ENCODE peak calls at places on chromosome 10, in four cellular contexts. One of them, this sample, is unnamed.

GRCh38 chr10:124912487-124912886 is 29.4 kb upstream of the ZRANB1 start:
- DNase-seq in activated CD8-positive, alpha-beta T cell treated with anti-CD3 and anti-CD28 coated beads for 36 hours: no peak
- DNase-seq in NCI-H460: no peak
- DNase-seq in naive B cell: no peak
- DNase-seq in this sample: no peak

GRCh38 chr10:97771913-97772823 is at the start of gene SFRP5:
- DNase-seq in NCI-H460: no peak
- DNase-seq in activated CD8-positive, alpha-beta T cell treated with anti-CD3 and anti-CD28 coated beads for 36 hours: peak; percentile 13
- DNase-seq in naive B cell: no peak
- DNase-seq in this sample: no peak

GRCh38 chr10:3987142-3987974 is 202.3 kb upstream of the KLF6 start:
- DNase-seq in naive B cell: no peak
- DNase-seq in NCI-H460: no peak
- DNase-seq in activated CD8-positive, alpha-beta T cell treated with anti-CD3 and anti-CD28 coated beads for 36 hours: no peak
- DNase-seq in this sample: no peak

GRCh38 chr10:111481271-111482073 is 404.6 kb downstream of the ADRA2A start:
- DNase-seq in naive B cell: no peak
- DNase-seq in activated CD8-positive, alpha-beta T cell treated with anti-CD3 and anti-CD28 coated beads for 36 hours: no peak
- DNase-seq in NCI-H460: no peak
- DNase-seq in this sample: no peak

GRCh38 chr10:63713191-63714144 is 192.3 kb downstream of the REEP3 start:
- DNase-seq in NCI-H460: no peak
- DNase-seq in activated CD8-positive, alpha-beta T cell treated with anti-CD3 and anti-CD28 coated beads for 36 hours: no peak
- DNase-seq in naive B cell: no peak
- DNase-seq in this sample: no peak

GRCh38 chr10:21173964-21174669 is 277.0 kb upstream of the NEBL start:
- DNase-seq in activated CD8-positive, alpha-beta T cell treated with anti-CD3 and anti-CD28 coated beads for 36 hours: peak; percentile 63
- DNase-seq in naive B cell: no peak
- DNase-seq in NCI-H460: no peak
- DNase-seq in this sample: no peak

GRCh38 chr10:115857856-115858255 is 415.1 kb downstream of the GFRA1 start:
- DNase-seq in NCI-H460: no peak
- DNase-seq in naive B cell: no peak
- DNase-seq in activated CD8-positive, alpha-beta T cell treated with anti-CD3 and anti-CD28 coated beads for 36 hours: no peak
- DNase-seq in this sample: no peak

GRCh38 chr10:96501985-96502384 is 11.7 kb downstream of the TLL2 start:
- DNase-seq in NCI-H460: no peak
- DNase-seq in activated CD8-positive, alpha-beta T cell treated with anti-CD3 and anti-CD28 coated beads for 36 hours: no peak
- DNase-seq in naive B cell: no peak
- DNase-seq in this sample: no peak

GRCh38 chr10:10623958-10624590 is 393.6 kb upstream of the CELF2 start:
- DNase-seq in naive B cell: no peak
- DNase-seq in activated CD8-positive, alpha-beta T cell treated with anti-CD3 and anti-CD28 coated beads for 36 hours: no peak
- DNase-seq in NCI-H460: no peak
- DNase-seq in this sample: no peak

GRCh38 chr10:50552771-50553535 is 70.8 kb downstream of the SGMS1 start:
- DNase-seq in NCI-H460: peak; percentile 32
- DNase-seq in activated CD8-positive, alpha-beta T cell treated with anti-CD3 and anti-CD28 coated beads for 36 hours: peak; percentile 56
- DNase-seq in naive B cell: no peak
- DNase-seq in this sample: no peak

This sample was measured in GF-D8.